ENCODE peak calls at places on chromosomes 12 and 14, in five cellular contexts. One of them, this sample, is unnamed.
A peak's percentile ranks its signal among the peaks of the same experiment; 100 is the strongest.

GRCh38 chr12:7241404-7242005 is 52.0 kb downstream of the PEX5 start:
- DNase-seq in activated CD4-positive, CD25-positive, alpha-beta regulatory T cell: no peak
- DNase-seq in IMR-90: peak; percentile 57
- DNase-seq in activated naive CD4-positive, alpha-beta T cell treated with anti-CD3 and anti-CD28 coated beads, Interleukin-2, amount 10 ng/mL, durations not matched to agents 7 days and 5 days: no peak
- DNase-seq in tibial artery: no peak
- DNase-seq in this sample: no peak

GRCh38 chr12:106633451-106633823 is 50.6 kb downstream of the RFX4 start:
- DNase-seq in activated CD4-positive, CD25-positive, alpha-beta regulatory T cell: no peak
- DNase-seq in IMR-90: no peak
- DNase-seq in activated naive CD4-positive, alpha-beta T cell treated with anti-CD3 and anti-CD28 coated beads, Interleukin-2, amount 10 ng/mL, durations not matched to agents 7 days and 5 days: no peak
- DNase-seq in tibial artery: no peak
- DNase-seq in this sample: no peak

GRCh38 chr14:51490205-51490604 is 161.5 kb upstream of the FRMD6 start:
- DNase-seq in activated CD4-positive, CD25-positive, alpha-beta regulatory T cell: no peak
- DNase-seq in IMR-90: peak; percentile 83
- DNase-seq in activated naive CD4-positive, alpha-beta T cell treated with anti-CD3 and anti-CD28 coated beads, Interleukin-2, amount 10 ng/mL, durations not matched to agents 7 days and 5 days: no peak
- DNase-seq in tibial artery: no peak
- DNase-seq in this sample: no peak

GRCh38 chr14:92551066-92551841 is 37.7 kb downstream of the RIN3 start:
- DNase-seq in activated CD4-positive, CD25-positive, alpha-beta regulatory T cell: no peak
- DNase-seq in IMR-90: no peak
- DNase-seq in activated naive CD4-positive, alpha-beta T cell treated with anti-CD3 and anti-CD28 coated beads, Interleukin-2, amount 10 ng/mL, durations not matched to agents 7 days and 5 days: no peak
- DNase-seq in tibial artery: no peak
- DNase-seq in this sample: peak; percentile 52

GRCh38 chr14:78081245-78081644 is 88.9 kb upstream of the NRXN3 start:
- DNase-seq in activated CD4-positive, CD25-positive, alpha-beta regulatory T cell: no peak
- DNase-seq in IMR-90: no peak
- DNase-seq in activated naive CD4-positive, alpha-beta T cell treated with anti-CD3 and anti-CD28 coated beads, Interleukin-2, amount 10 ng/mL, durations not matched to agents 7 days and 5 days: no peak
- DNase-seq in tibial artery: no peak
- DNase-seq in this sample: no peak

GRCh38 chr12:112992541-112993398 is 14.5 kb downstream of the OAS2 start:
- DNase-seq in activated CD4-positive, CD25-positive, alpha-beta regulatory T cell: peak; percentile 29
- DNase-seq in IMR-90: peak; percentile 53
- DNase-seq in activated naive CD4-positive, alpha-beta T cell treated with anti-CD3 and anti-CD28 coated beads, Interleukin-2, amount 10 ng/mL, durations not matched to agents 7 days and 5 days: peak; percentile 81
- DNase-seq in tibial artery: no peak
- DNase-seq in this sample: peak; percentile 61

GRCh38 chr14:34496679-34497513 is 34.9 kb upstream of the SPTSSA start:
- DNase-seq in activated CD4-positive, CD25-positive, alpha-beta regulatory T cell: no peak
- DNase-seq in IMR-90: peak; percentile 100
- DNase-seq in activated naive CD4-positive, alpha-beta T cell treated with anti-CD3 and anti-CD28 coated beads, Interleukin-2, amount 10 ng/mL, durations not matched to agents 7 days and 5 days: no peak
- DNase-seq in tibial artery: peak; percentile 87
- DNase-seq in this sample: no peak

GRCh38 chr12:42213954-42214426 is 24.1 kb downstream of the YAF2 start:
- DNase-seq in activated CD4-positive, CD25-positive, alpha-beta regulatory T cell: no peak
- DNase-seq in IMR-90: peak; percentile 55
- DNase-seq in activated naive CD4-positive, alpha-beta T cell treated with anti-CD3 and anti-CD28 coated beads, Interleukin-2, amount 10 ng/mL, durations not matched to agents 7 days and 5 days: no peak
- DNase-seq in tibial artery: no peak
- DNase-seq in this sample: no peak

GRCh38 chr14:47626151-47627035 is 49.0 kb downstream of the MDGA2 start:
- DNase-seq in activated CD4-positive, CD25-positive, alpha-beta regulatory T cell: no peak
- DNase-seq in IMR-90: no peak
- DNase-seq in activated naive CD4-positive, alpha-beta T cell treated with anti-CD3 and anti-CD28 coated beads, Interleukin-2, amount 10 ng/mL, durations not matched to agents 7 days and 5 days: no peak
- DNase-seq in tibial artery: no peak
- DNase-seq in this sample: no peak

GRCh38 chr12:105928436-105928835 is 210.3 kb downstream of the NUAK1 start:
- DNase-seq in activated CD4-positive, CD25-positive, alpha-beta regulatory T cell: no peak
- DNase-seq in IMR-90: no peak
- DNase-seq in activated naive CD4-positive, alpha-beta T cell treated with anti-CD3 and anti-CD28 coated beads, Interleukin-2, amount 10 ng/mL, durations not matched to agents 7 days and 5 days: no peak
- DNase-seq in tibial artery: no peak
- DNase-seq in this sample: no peak

GRCh38 chr14:63896278-63896720 is 43.5 kb downstream of the SYNE2 start:
- DNase-seq in activated CD4-positive, CD25-positive, alpha-beta regulatory T cell: no peak
- DNase-seq in IMR-90: peak; percentile 71
- DNase-seq in activated naive CD4-positive, alpha-beta T cell treated with anti-CD3 and anti-CD28 coated beads, Interleukin-2, amount 10 ng/mL, durations not matched to agents 7 days and 5 days: no peak
- DNase-seq in tibial artery: peak; percentile 80
- DNase-seq in this sample: no peak

GRCh38 chr12:126040307-126040706 is 975.1 kb downstream of the AACS start:
- DNase-seq in activated CD4-positive, CD25-positive, alpha-beta regulatory T cell: no peak
- DNase-seq in IMR-90: no peak
- DNase-seq in activated naive CD4-positive, alpha-beta T cell treated with anti-CD3 and anti-CD28 coated beads, Interleukin-2, amount 10 ng/mL, durations not matched to agents 7 days and 5 days: no peak
- DNase-seq in tibial artery: no peak
- DNase-seq in this sample: peak; percentile 46

GRCh38 chr12:25256005-25256404 is 5.3 kb upstream of the KRAS start:
- DNase-seq in activated CD4-positive, CD25-positive, alpha-beta regulatory T cell: no peak
- DNase-seq in IMR-90: no peak
- DNase-seq in activated naive CD4-positive, alpha-beta T cell treated with anti-CD3 and anti-CD28 coated beads, Interleukin-2, amount 10 ng/mL, durations not matched to agents 7 days and 5 days: no peak
- DNase-seq in tibial artery: no peak
- DNase-seq in this sample: no peak

GRCh38 chr12:123388218-123388947 is 4.5 kb downstream of the KMT5A start:
- DNase-seq in activated CD4-positive, CD25-positive, alpha-beta regulatory T cell: peak; percentile 52
- DNase-seq in IMR-90: peak; percentile 52
- DNase-seq in activated naive CD4-positive, alpha-beta T cell treated with anti-CD3 and anti-CD28 coated beads, Interleukin-2, amount 10 ng/mL, durations not matched to agents 7 days and 5 days: peak; percentile 85
- DNase-seq in tibial artery: peak; percentile 94
- DNase-seq in this sample: peak; percentile 31

GRCh38 chr14:91283666-91284065 is 39.2 kb upstream of the GPR68 start:
- DNase-seq in activated CD4-positive, CD25-positive, alpha-beta regulatory T cell: no peak
- DNase-seq in IMR-90: peak; percentile 1
- DNase-seq in activated naive CD4-positive, alpha-beta T cell treated with anti-CD3 and anti-CD28 coated beads, Interleukin-2, amount 10 ng/mL, durations not matched to agents 7 days and 5 days: no peak
- DNase-seq in tibial artery: no peak
- DNase-seq in this sample: no peak

GRCh38 chr12:104763163-104763805 is 194.8 kb downstream of the SLC41A2 start:
- DNase-seq in activated CD4-positive, CD25-positive, alpha-beta regulatory T cell: no peak
- DNase-seq in IMR-90: peak; percentile 38
- DNase-seq in activated naive CD4-positive, alpha-beta T cell treated with anti-CD3 and anti-CD28 coated beads, Interleukin-2, amount 10 ng/mL, durations not matched to agents 7 days and 5 days: no peak
- DNase-seq in tibial artery: no peak
- DNase-seq in this sample: no peak

GRCh38 chr12:81627336-81628189 is 131.6 kb downstream of the PPFIA2 start:
- DNase-seq in activated CD4-positive, CD25-positive, alpha-beta regulatory T cell: no peak
- DNase-seq in IMR-90: peak; percentile 36
- DNase-seq in activated naive CD4-positive, alpha-beta T cell treated with anti-CD3 and anti-CD28 coated beads, Interleukin-2, amount 10 ng/mL, durations not matched to agents 7 days and 5 days: no peak
- DNase-seq in tibial artery: no peak
- DNase-seq in this sample: peak; percentile 27

GRCh38 chr12:66035289-66035961 is 95.1 kb downstream of the LLPH start:
- DNase-seq in activated CD4-positive, CD25-positive, alpha-beta regulatory T cell: no peak
- DNase-seq in IMR-90: peak; percentile 61
- DNase-seq in activated naive CD4-positive, alpha-beta T cell treated with anti-CD3 and anti-CD28 coated beads, Interleukin-2, amount 10 ng/mL, durations not matched to agents 7 days and 5 days: no peak
- DNase-seq in tibial artery: no peak
- DNase-seq in this sample: peak; percentile 15

GRCh38 chr14:51533160-51533559 is 118.5 kb upstream of the FRMD6 start:
- DNase-seq in activated CD4-positive, CD25-positive, alpha-beta regulatory T cell: no peak
- DNase-seq in IMR-90: peak; percentile 86
- DNase-seq in activated naive CD4-positive, alpha-beta T cell treated with anti-CD3 and anti-CD28 coated beads, Interleukin-2, amount 10 ng/mL, durations not matched to agents 7 days and 5 days: no peak
- DNase-seq in tibial artery: no peak
- DNase-seq in this sample: no peak

GRCh38 chr12:49832836-49833421 is 4.7 kb upstream of the NCKAP5L start:
- DNase-seq in activated CD4-positive, CD25-positive, alpha-beta regulatory T cell: no peak
- DNase-seq in IMR-90: peak; percentile 87
- DNase-seq in activated naive CD4-positive, alpha-beta T cell treated with anti-CD3 and anti-CD28 coated beads, Interleukin-2, amount 10 ng/mL, durations not matched to agents 7 days and 5 days: no peak
- DNase-seq in tibial artery: no peak
- DNase-seq in this sample: no peak

GRCh38 chr12:91893476-91893875 is 252.2 kb downstream of the BTG1 start:
- DNase-seq in activated CD4-positive, CD25-positive, alpha-beta regulatory T cell: no peak
- DNase-seq in IMR-90: no peak
- DNase-seq in activated naive CD4-positive, alpha-beta T cell treated with anti-CD3 and anti-CD28 coated beads, Interleukin-2, amount 10 ng/mL, durations not matched to agents 7 days and 5 days: no peak
- DNase-seq in tibial artery: no peak
- DNase-seq in this sample: no peak

GRCh38 chr12:101552277-101552676 is 42.5 kb upstream of the MYBPC1 start:
- DNase-seq in activated CD4-positive, CD25-positive, alpha-beta regulatory T cell: no peak
- DNase-seq in IMR-90: peak; percentile 65
- DNase-seq in activated naive CD4-positive, alpha-beta T cell treated with anti-CD3 and anti-CD28 coated beads, Interleukin-2, amount 10 ng/mL, durations not matched to agents 7 days and 5 days: no peak
- DNase-seq in tibial artery: no peak
- DNase-seq in this sample: no peak

GRCh38 chr14:60488175-60488574 is 2.3 kb upstream of the C14orf39 start:
- DNase-seq in activated CD4-positive, CD25-positive, alpha-beta regulatory T cell: no peak
- DNase-seq in IMR-90: no peak
- DNase-seq in activated naive CD4-positive, alpha-beta T cell treated with anti-CD3 and anti-CD28 coated beads, Interleukin-2, amount 10 ng/mL, durations not matched to agents 7 days and 5 days: no peak
- DNase-seq in tibial artery: no peak
- DNase-seq in this sample: no peak

GRCh38 chr12:71594214-71594948 is 69.3 kb downstream of the ZFC3H1 start:
- DNase-seq in activated CD4-positive, CD25-positive, alpha-beta regulatory T cell: no peak
- DNase-seq in IMR-90: no peak
- DNase-seq in activated naive CD4-positive, alpha-beta T cell treated with anti-CD3 and anti-CD28 coated beads, Interleukin-2, amount 10 ng/mL, durations not matched to agents 7 days and 5 days: no peak
- DNase-seq in tibial artery: no peak
- DNase-seq in this sample: no peak

GRCh38 chr14:99546230-99546879 is 57.7 kb downstream of the CCDC85C start:
- DNase-seq in activated CD4-positive, CD25-positive, alpha-beta regulatory T cell: no peak
- DNase-seq in IMR-90: no peak
- DNase-seq in activated naive CD4-positive, alpha-beta T cell treated with anti-CD3 and anti-CD28 coated beads, Interleukin-2, amount 10 ng/mL, durations not matched to agents 7 days and 5 days: no peak
- DNase-seq in tibial artery: no peak
- DNase-seq in this sample: no peak

GRCh38 chr14:32166029-32166428 is 35.8 kb upstream of the RNU6-7 start:
- DNase-seq in activated CD4-positive, CD25-positive, alpha-beta regulatory T cell: no peak
- DNase-seq in IMR-90: no peak
- DNase-seq in activated naive CD4-positive, alpha-beta T cell treated with anti-CD3 and anti-CD28 coated beads, Interleukin-2, amount 10 ng/mL, durations not matched to agents 7 days and 5 days: no peak
- DNase-seq in tibial artery: no peak
- DNase-seq in this sample: no peak

GRCh38 chr12:97968641-97969171 is 506.1 kb downstream of the RMST start:
- DNase-seq in activated CD4-positive, CD25-positive, alpha-beta regulatory T cell: no peak
- DNase-seq in IMR-90: no peak
- DNase-seq in activated naive CD4-positive, alpha-beta T cell treated with anti-CD3 and anti-CD28 coated beads, Interleukin-2, amount 10 ng/mL, durations not matched to agents 7 days and 5 days: no peak
- DNase-seq in tibial artery: no peak
- DNase-seq in this sample: no peak

GRCh38 chr12:65171870-65172269 is 2.5 kb downstream of the LEMD3 start:
- DNase-seq in activated CD4-positive, CD25-positive, alpha-beta regulatory T cell: no peak
- DNase-seq in IMR-90: no peak
- DNase-seq in activated naive CD4-positive, alpha-beta T cell treated with anti-CD3 and anti-CD28 coated beads, Interleukin-2, amount 10 ng/mL, durations not matched to agents 7 days and 5 days: no peak
- DNase-seq in tibial artery: no peak
- DNase-seq in this sample: no peak

GRCh38 chr14:82075566-82075965 is 541.9 kb upstream of the SEL1L start:
- DNase-seq in activated CD4-positive, CD25-positive, alpha-beta regulatory T cell: no peak
- DNase-seq in IMR-90: no peak
- DNase-seq in activated naive CD4-positive, alpha-beta T cell treated with anti-CD3 and anti-CD28 coated beads, Interleukin-2, amount 10 ng/mL, durations not matched to agents 7 days and 5 days: peak; percentile 52
- DNase-seq in tibial artery: no peak
- DNase-seq in this sample: peak; percentile 37

GRCh38 chr14:71021347-71022014 is 114.2 kb downstream of the PCNX1 start:
- DNase-seq in activated CD4-positive, CD25-positive, alpha-beta regulatory T cell: no peak
- DNase-seq in IMR-90: peak; percentile 83
- DNase-seq in activated naive CD4-positive, alpha-beta T cell treated with anti-CD3 and anti-CD28 coated beads, Interleukin-2, amount 10 ng/mL, durations not matched to agents 7 days and 5 days: no peak
- DNase-seq in tibial artery: no peak
- DNase-seq in this sample: no peak

GRCh38 chr12:126708492-126708896 is 1558.5 kb upstream of the TMEM132C start:
- DNase-seq in activated CD4-positive, CD25-positive, alpha-beta regulatory T cell: no peak
- DNase-seq in IMR-90: no peak
- DNase-seq in activated naive CD4-positive, alpha-beta T cell treated with anti-CD3 and anti-CD28 coated beads, Interleukin-2, amount 10 ng/mL, durations not matched to agents 7 days and 5 days: no peak
- DNase-seq in tibial artery: no peak
- DNase-seq in this sample: no peak

This sample was measured in Jurkat, Clone E6-1.